ENCODE peak calls at places on chromosomes 6 and 20, in five cellular contexts. One of them, this sample, is unnamed. For H3K4me1 and H3K36me3, the result is how much of the 10 kb centered on the place peaks cover.

GRCh38 chr6:168044521-168045130 is 34.4 kb downstream of the FRMD1 start:
- DNase-seq in GM23338: no peak
- DNase-seq in upper lobe of left lung: peak
- DNase-seq in K562: no peak
- DNase-seq in sigmoid colon: peak
- DNase-seq in this sample: no peak

GRCh38 chr6:158567871-158568401 is 8.0 kb downstream of the TMEM181 start:
- DNase-seq in GM23338: no peak
- DNase-seq in upper lobe of left lung: no peak
- DNase-seq in K562: no peak
- DNase-seq in sigmoid colon: no peak
- DNase-seq in this sample: no peak

GRCh38 chr6:51303313-51303712 is 484.6 kb downstream of the TFAP2B start:
- DNase-seq in GM23338: no peak
- DNase-seq in upper lobe of left lung: no peak
- DNase-seq in K562: no peak
- DNase-seq in sigmoid colon: no peak
- DNase-seq in this sample: no peak

GRCh38 chr6:33019358-33019757 is 10.0 kb upstream of the HLA-DOA start:
- DNase-seq in GM23338: no peak
- DNase-seq in upper lobe of left lung: no peak
- DNase-seq in K562: no peak
- DNase-seq in sigmoid colon: no peak
- DNase-seq in this sample: no peak

GRCh38 chr6:150203378-150203777 is 60.5 kb downstream of the PPP1R14C start:
- DNase-seq in GM23338: no peak
- DNase-seq in upper lobe of left lung: no peak
- DNase-seq in K562: no peak
- DNase-seq in sigmoid colon: no peak
- DNase-seq in this sample: no peak

GRCh38 chr6:1636971-1637871 is 27.5 kb downstream of the FOXC1 start:
- DNase-seq in GM23338: no peak
- DNase-seq in upper lobe of left lung: peak
- DNase-seq in K562: no peak
- DNase-seq in sigmoid colon: peak
- DNase-seq in this sample: no peak

GRCh38 chr20:53402233-53403005 is 191.2 kb downstream of the ZNF217 start:
- DNase-seq in GM23338: no peak
- DNase-seq in upper lobe of left lung: no peak
- DNase-seq in K562: no peak
- DNase-seq in sigmoid colon: no peak
- DNase-seq in this sample: no peak

GRCh38 chr6:14396826-14397517 is 279.4 kb downstream of the CD83 start:
- DNase-seq in GM23338: peak
- DNase-seq in upper lobe of left lung: peak
- DNase-seq in K562: peak
- DNase-seq in sigmoid colon: no peak
- DNase-seq in this sample: peak

GRCh38 chr20:3233991-3234498 is 4.9 kb downstream of the SLC4A11 start:
- DNase-seq in GM23338: no peak
- DNase-seq in upper lobe of left lung: peak
- DNase-seq in K562: no peak
- DNase-seq in sigmoid colon: no peak
- DNase-seq in this sample: no peak

GRCh38 chr6:149443411-149444181 is 41.2 kb downstream of the ZC3H12D start:
- DNase-seq in GM23338: no peak
- DNase-seq in upper lobe of left lung: no peak
- DNase-seq in K562: no peak
- DNase-seq in sigmoid colon: peak
- DNase-seq in this sample: no peak

GRCh38 chr6:81668615-81669047 is 83.8 kb downstream of the TENT5A start:
- DNase-seq in GM23338: no peak
- DNase-seq in upper lobe of left lung: no peak
- DNase-seq in K562: no peak
- DNase-seq in sigmoid colon: no peak
- DNase-seq in this sample: no peak

GRCh38 chr6:4381379-4381778 is 246.0 kb upstream of the ECI2 start:
- DNase-seq in GM23338: no peak
- DNase-seq in upper lobe of left lung: no peak
- DNase-seq in K562: no peak
- DNase-seq in sigmoid colon: no peak
- DNase-seq in this sample: no peak

GRCh38 chr20:32670773-32671455 is 2.8 kb downstream of the C20orf203 start:
- DNase-seq in GM23338: no peak
- DNase-seq in upper lobe of left lung: no peak
- DNase-seq in K562: no peak
- DNase-seq in sigmoid colon: no peak
- DNase-seq in this sample: no peak

GRCh38 chr6:91412532-91412931 is 825.7 kb upstream of the MAP3K7 start:
- DNase-seq in GM23338: no peak
- DNase-seq in upper lobe of left lung: no peak
- DNase-seq in K562: no peak
- DNase-seq in sigmoid colon: no peak
- DNase-seq in this sample: no peak

GRCh38 chr6:10403385-10404106 is 11.3 kb downstream of the TFAP2A start:
- DNase-seq in GM23338: no peak
- DNase-seq in upper lobe of left lung: no peak
- DNase-seq in K562: no peak
- DNase-seq in sigmoid colon: no peak
- DNase-seq in this sample: no peak

GRCh38 chr20:50189681-50190250 is 864 bp upstream of the CEBPB start:
- DNase-seq in GM23338: peak
- DNase-seq in upper lobe of left lung: peak
- DNase-seq in K562: peak
- DNase-seq in sigmoid colon: no peak
- DNase-seq in this sample: peak

GRCh38 chr6:26336355-26337198 is 28.4 kb upstream of the BTN3A2 start:
- DNase-seq in GM23338: no peak
- DNase-seq in upper lobe of left lung: no peak
- DNase-seq in K562: peak
- DNase-seq in sigmoid colon: no peak
- DNase-seq in this sample: no peak

GRCh38 chr6:34583461-34583860 is 27.3 kb upstream of the SPDEF start:
- DNase-seq in GM23338: peak
- DNase-seq in upper lobe of left lung: no peak
- DNase-seq in K562: no peak
- DNase-seq in sigmoid colon: no peak
- DNase-seq in this sample: no peak

GRCh38 chr6:121851056-121851455 is 415.6 kb downstream of the GJA1 start:
- DNase-seq in GM23338: peak
- DNase-seq in upper lobe of left lung: no peak
- DNase-seq in K562: no peak
- DNase-seq in sigmoid colon: no peak
- DNase-seq in this sample: no peak

GRCh38 chr20:33915726-33916331 is 77.9 kb upstream of the RALY start:
- DNase-seq in GM23338: peak
- DNase-seq in upper lobe of left lung: no peak
- DNase-seq in K562: peak
- DNase-seq in sigmoid colon: no peak
- DNase-seq in this sample: peak

GRCh38 chr6:2640551-2640950 is 110.2 kb downstream of the MYLK4 start:
- DNase-seq in GM23338: no peak
- DNase-seq in upper lobe of left lung: no peak
- DNase-seq in K562: no peak
- DNase-seq in sigmoid colon: no peak
- DNase-seq in this sample: no peak

GRCh38 chr6:121794630-121795029 is 359.2 kb downstream of the GJA1 start:
- DNase-seq in GM23338: no peak
- DNase-seq in upper lobe of left lung: no peak
- DNase-seq in K562: no peak
- DNase-seq in sigmoid colon: no peak
- DNase-seq in this sample: no peak

GRCh38 chr6:134589512-134589911 is 271.6 kb upstream of the SGK1 start:
- DNase-seq in GM23338: peak
- DNase-seq in upper lobe of left lung: no peak
- DNase-seq in K562: no peak
- DNase-seq in sigmoid colon: no peak
- DNase-seq in this sample: no peak

GRCh38 chr20:32380745-32381144 is 22.6 kb downstream of the ASXL1 start:
- DNase-seq in GM23338: no peak
- DNase-seq in upper lobe of left lung: no peak
- DNase-seq in K562: no peak
- DNase-seq in sigmoid colon: no peak
- DNase-seq in this sample: no peak

GRCh38 chr6:151448623-151449022 is 3.3 kb downstream of the RMND1 start:
- DNase-seq in GM23338: peak
- DNase-seq in upper lobe of left lung: no peak
- DNase-seq in K562: no peak
- DNase-seq in sigmoid colon: no peak
- DNase-seq in this sample: no peak

GRCh38 chr6:22147983-22148797 is 148.6 kb downstream of the PRL start:
- DNase-seq in GM23338: peak
- DNase-seq in upper lobe of left lung: no peak
- DNase-seq in K562: no peak
- DNase-seq in sigmoid colon: no peak
- DNase-seq in this sample: no peak

GRCh38 chr6:19860235-19860877 is 23.2 kb downstream of the ID4 start:
- DNase-seq in GM23338: no peak
- DNase-seq in upper lobe of left lung: no peak
- DNase-seq in K562: no peak
- DNase-seq in sigmoid colon: no peak
- DNase-seq in this sample: peak

GRCh38 chr6:127515234-127515793 is 3.8 kb downstream of the MTCL3 start:
- DNase-seq in GM23338: peak
- DNase-seq in upper lobe of left lung: no peak
- DNase-seq in K562: no peak
- DNase-seq in sigmoid colon: no peak
- DNase-seq in this sample: no peak

GRCh38 chr6:72850040-72850439 is 228.2 kb downstream of the KCNQ5 start:
- DNase-seq in GM23338: no peak
- DNase-seq in upper lobe of left lung: no peak
- DNase-seq in K562: no peak
- DNase-seq in sigmoid colon: no peak
- DNase-seq in this sample: no peak

GRCh38 chr20:38617011-38617829 is 15.6 kb downstream of the ARHGAP40 start:
- DNase-seq in GM23338: peak
- DNase-seq in upper lobe of left lung: no peak
- DNase-seq in K562: no peak
- DNase-seq in sigmoid colon: no peak
- DNase-seq in this sample: no peak

GRCh38 chr20:32210206-32210605 is 2.5 kb downstream of the POFUT1 start:
- DNase-seq in GM23338: no peak
- DNase-seq in upper lobe of left lung: no peak
- DNase-seq in K562: no peak
- DNase-seq in sigmoid colon: no peak
- DNase-seq in this sample: no peak

GRCh38 chr20:24782221-24782620 is 166.8 kb upstream of the CST7 start:
- DNase-seq in GM23338: no peak
- DNase-seq in upper lobe of left lung: no peak
- DNase-seq in K562: no peak
- DNase-seq in sigmoid colon: peak
- DNase-seq in this sample: no peak

GRCh38 chr20:24785141-24785924 is 163.7 kb upstream of the CST7 start:
- DNase-seq in GM23338: no peak
- DNase-seq in upper lobe of left lung: no peak
- DNase-seq in K562: no peak
- DNase-seq in sigmoid colon: no peak
- DNase-seq in this sample: no peak

GRCh38 chr20:24782801-24783630 is 166.1 kb upstream of the CST7 start:
- DNase-seq in GM23338: peak
- DNase-seq in upper lobe of left lung: no peak
- DNase-seq in K562: peak
- DNase-seq in sigmoid colon: peak
- DNase-seq in this sample: no peak

GRCh38 chr20:24784607-24785006 is 164.5 kb upstream of the CST7 start:
- DNase-seq in GM23338: no peak
- DNase-seq in upper lobe of left lung: no peak
- DNase-seq in K562: no peak
- DNase-seq in sigmoid colon: no peak
- DNase-seq in this sample: no peak

GRCh38 chr20:24783631-24784492 is 165.2 kb upstream of the CST7 start:
- DNase-seq in GM23338: peak
- DNase-seq in upper lobe of left lung: no peak
- DNase-seq in K562: no peak
- DNase-seq in sigmoid colon: peak
- DNase-seq in this sample: peak
- H3K4me1 ChIP-seq in GM23338: under half
- H3K4me1 ChIP-seq in upper lobe of left lung: under half
- H3K4me1 ChIP-seq in K562: under half
- H3K4me1 ChIP-seq in sigmoid colon: under half
- H3K4me1 ChIP-seq in this sample: under half

GRCh38 chr20:36193937-36194712 is 39.6 kb downstream of the EPB41L1 start:
- DNase-seq in GM23338: no peak
- DNase-seq in upper lobe of left lung: no peak
- DNase-seq in K562: no peak
- DNase-seq in sigmoid colon: no peak
- DNase-seq in this sample: no peak

GRCh38 chr20:36199293-36200257 is 36.7 kb upstream of the AAR2 start:
- DNase-seq in GM23338: peak
- DNase-seq in upper lobe of left lung: no peak
- DNase-seq in K562: peak
- DNase-seq in sigmoid colon: peak
- DNase-seq in this sample: peak

GRCh38 chr20:36196676-36197075 is 39.6 kb upstream of the AAR2 start:
- DNase-seq in GM23338: no peak
- DNase-seq in upper lobe of left lung: no peak
- DNase-seq in K562: no peak
- DNase-seq in sigmoid colon: no peak
- DNase-seq in this sample: no peak

GRCh38 chr20:36201198-36201597 is 35.1 kb upstream of the AAR2 start:
- DNase-seq in GM23338: no peak
- DNase-seq in upper lobe of left lung: no peak
- DNase-seq in K562: no peak
- DNase-seq in sigmoid colon: peak
- DNase-seq in this sample: no peak

DNA sequence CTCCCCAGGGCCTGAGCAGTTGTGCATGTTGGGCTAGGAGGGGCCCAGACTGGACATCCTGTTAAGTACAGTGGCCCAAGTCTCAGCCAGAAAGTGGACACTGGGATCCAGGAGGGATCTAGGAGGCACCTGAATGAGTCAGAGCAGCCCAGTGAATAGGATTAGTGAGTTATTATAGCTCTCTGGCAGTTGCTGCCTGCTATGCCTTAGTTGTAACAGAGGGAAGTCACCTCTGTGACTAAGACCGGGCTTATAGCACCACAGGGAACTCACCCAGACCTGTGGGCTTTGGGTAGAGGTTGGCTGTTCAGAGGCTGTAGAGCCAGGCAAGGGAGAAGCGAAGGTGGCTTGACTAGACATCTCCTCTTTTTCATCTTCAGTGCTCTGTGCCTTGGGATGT is 39.0 kb upstream of the AAR2 start:
- DNase-seq in GM23338: no peak
- DNase-seq in upper lobe of left lung: no peak
- DNase-seq in K562: no peak
- DNase-seq in sigmoid colon: no peak
- DNase-seq in this sample: no peak
- H3K36me3 ChIP-seq in GM23338: under half
- H3K36me3 ChIP-seq in upper lobe of left lung: under half
- H3K36me3 ChIP-seq in K562: under half
- H3K36me3 ChIP-seq in sigmoid colon: under half
- H3K36me3 ChIP-seq in this sample: under half

GRCh38 chr6:17987576-17988421 is at the start of gene KIF13A:
- DNase-seq in GM23338: peak
- DNase-seq in upper lobe of left lung: peak
- DNase-seq in K562: peak
- DNase-seq in sigmoid colon: peak
- DNase-seq in this sample: peak
- TF ChIP-seq POLR2AphosphoS5 in GM23338: peak
- TF ChIP-seq POLR2AphosphoS5 in upper lobe of left lung: peak
- TF ChIP-seq POLR2AphosphoS5 in K562: no peak
- TF ChIP-seq POLR2AphosphoS5 in sigmoid colon: no peak
- TF ChIP-seq POLR2AphosphoS5 in this sample: no peak

GRCh38 chr6:36662827-36663256 is 15.7 kb upstream of the CDKN1A start:
- DNase-seq in GM23338: no peak
- DNase-seq in upper lobe of left lung: no peak
- DNase-seq in K562: no peak
- DNase-seq in sigmoid colon: no peak
- DNase-seq in this sample: peak
- H3K4me1 ChIP-seq in GM23338: under half
- H3K4me1 ChIP-seq in upper lobe of left lung: under half
- H3K4me1 ChIP-seq in K562: under half
- H3K4me1 ChIP-seq in sigmoid colon: under half
- H3K4me1 ChIP-seq in this sample: under half

This sample was measured in transverse colon.